ENCODE peak calls at places on chromosomes 4 and X, in six cellular contexts. J is NCI-H2081; P is ELR; D is cerebellar cortex; B is CD8-positive, alpha-beta memory T cell; U is frontal cortex. H is an unnamed sample.

GRCh38 chr4:57110635-57111546 is 706 bp upstream of the IGFBP7 start:
- DNase-seq in J (no peak), P (peak), U (peak), B (no peak), D (no peak), H (peak)

GRCh38 chr4:147326581-147326980 is 154.3 kb upstream of the EDNRA start:
- DNase-seq in D (no peak), P (no peak), J (no peak), U (no peak), B (no peak), H (peak)

GRCh38 chrX:107537815-107538214 is 88.4 kb downstream of the FRMPD3 start:
- DNase-seq in U (no peak), J (peak), B (peak), D (peak), P (peak), H (peak)

GRCh38 chrX:112614640-112615039 is 65.1 kb downstream of the LHFPL1 start:
- DNase-seq in B (no peak), D (no peak), J (no peak), U (no peak), P (no peak), H (no peak)

GRCh38 chr4:137678796-137679195 is 146.5 kb upstream of the PCDH18 start:
- DNase-seq in B (no peak), J (no peak), D (no peak), P (peak), U (no peak), H (peak)

GRCh38 chr4:124290678-124291077 is 421.9 kb downstream of the ANKRD50 start:
- DNase-seq in P (no peak), U (no peak), D (no peak), J (no peak), B (no peak), H (no peak)

GRCh38 chr4:163048447-163048846 is 118.2 kb downstream of the NAF1 start:
- DNase-seq in B (no peak), D (peak), J (peak), U (no peak), P (peak), H (peak)

GRCh38 chr4:43853565-43854345 is 594.9 kb downstream of the KCTD8 start:
- DNase-seq in P (no peak), B (no peak), J (no peak), D (no peak), U (peak), H (no peak)

GRCh38 chr4:2803624-2804448 is 11.0 kb downstream of the SH3BP2 start:
- DNase-seq in P (peak), D (no peak), U (no peak), J (no peak), B (no peak), H (peak)

GRCh38 chr4:138035781-138036258 is 206.3 kb downstream of the SLC7A11 start:
- DNase-seq in U (peak), B (no peak), D (peak), P (peak), J (peak), H (peak)

GRCh38 chrX:150870059-150870458 is 28.4 kb downstream of the CD99L2 start:
- DNase-seq in B (no peak), U (no peak), D (peak), P (no peak), J (no peak), H (no peak)

H was measured in EH.